ENCODE peak calls at places on chromosomes 11 and 22, in eight cellular contexts. One of them, this sample, is unnamed.

GRCh38 chr11:12053606-12054361 is 45.4 kb upstream of the DKK3 start:
- DNase-seq in right lobe of liver: peak
- DNase-seq in neural progenitor cell: no peak
- DNase-seq in AG10803: peak
- DNase-seq in spleen: no peak
- DNase-seq in uterus: no peak
- DNase-seq in sigmoid colon: peak
- DNase-seq in left lung: no peak
- DNase-seq in this sample: peak

GRCh38 chr22:39292561-39293074 is 26.8 kb downstream of the RPL3 start:
- DNase-seq in right lobe of liver: peak
- DNase-seq in neural progenitor cell: peak
- DNase-seq in AG10803: peak
- DNase-seq in spleen: peak
- DNase-seq in uterus: peak
- DNase-seq in sigmoid colon: peak
- DNase-seq in left lung: peak
- DNase-seq in this sample: peak

GRCh38 chr11:83092488-83093384 is 21.0 kb upstream of the RAB30 start:
- DNase-seq in right lobe of liver: peak
- DNase-seq in neural progenitor cell: no peak
- DNase-seq in AG10803: no peak
- DNase-seq in spleen: no peak
- DNase-seq in uterus: peak
- DNase-seq in sigmoid colon: no peak
- DNase-seq in left lung: no peak
- DNase-seq in this sample: no peak

GRCh38 chr11:101862410-101863233 is 52.2 kb upstream of the CEP126 start:
- DNase-seq in right lobe of liver: peak
- DNase-seq in neural progenitor cell: peak
- DNase-seq in AG10803: peak
- DNase-seq in spleen: no peak
- DNase-seq in uterus: peak
- DNase-seq in sigmoid colon: no peak
- DNase-seq in left lung: no peak
- DNase-seq in this sample: peak

GRCh38 chr11:94826415-94826814 is 58.3 kb downstream of the AMOTL1 start:
- DNase-seq in right lobe of liver: no peak
- DNase-seq in neural progenitor cell: peak
- DNase-seq in AG10803: no peak
- DNase-seq in spleen: no peak
- DNase-seq in uterus: no peak
- DNase-seq in sigmoid colon: no peak
- DNase-seq in left lung: no peak
- DNase-seq in this sample: no peak

GRCh38 chr11:66856496-66857233 is at the start of gene LRFN4:
- DNase-seq in right lobe of liver: no peak
- DNase-seq in neural progenitor cell: peak
- DNase-seq in AG10803: no peak
- DNase-seq in spleen: peak
- DNase-seq in uterus: no peak
- DNase-seq in sigmoid colon: peak
- DNase-seq in left lung: peak
- DNase-seq in this sample: peak

GRCh38 chr11:4672470-4672869 is 25.2 kb downstream of the OR51E2 start:
- DNase-seq in right lobe of liver: no peak
- DNase-seq in neural progenitor cell: no peak
- DNase-seq in AG10803: no peak
- DNase-seq in spleen: no peak
- DNase-seq in uterus: no peak
- DNase-seq in sigmoid colon: no peak
- DNase-seq in left lung: no peak
- DNase-seq in this sample: no peak

GRCh38 chr22:42877158-42877557 is 20.1 kb upstream of the ARFGAP3 start:
- DNase-seq in right lobe of liver: no peak
- DNase-seq in neural progenitor cell: no peak
- DNase-seq in AG10803: no peak
- DNase-seq in spleen: no peak
- DNase-seq in uterus: no peak
- DNase-seq in sigmoid colon: no peak
- DNase-seq in left lung: no peak
- DNase-seq in this sample: no peak

GRCh38 chr11:72813740-72814138 is 472 bp upstream of the ATG16L2 start:
- DNase-seq in right lobe of liver: peak
- DNase-seq in neural progenitor cell: peak
- DNase-seq in AG10803: peak
- DNase-seq in spleen: peak
- DNase-seq in uterus: peak
- DNase-seq in sigmoid colon: peak
- DNase-seq in left lung: peak
- DNase-seq in this sample: peak

DNA sequence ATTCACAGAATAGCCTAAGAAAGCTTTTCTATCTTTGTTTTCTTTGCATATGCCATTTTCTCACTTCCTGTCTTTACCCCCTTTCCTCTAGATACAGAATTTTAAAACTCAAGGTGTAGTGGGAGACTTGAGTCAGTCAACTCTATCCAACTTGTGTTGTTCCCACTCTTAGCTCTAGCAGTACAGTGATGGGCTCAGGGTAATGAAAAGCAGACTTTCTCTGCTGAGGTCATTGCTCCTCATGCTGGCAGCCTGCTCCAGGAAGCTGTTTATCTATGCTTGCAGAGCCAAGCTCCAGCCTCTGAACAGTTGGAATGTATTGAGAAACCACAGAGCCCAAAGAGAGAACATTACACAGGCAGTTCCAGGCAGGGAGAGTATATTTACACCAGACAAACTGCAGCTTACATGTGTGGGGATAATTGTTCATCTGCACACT is 68.1 kb downstream of the CSTPP1 start:
- DNase-seq in right lobe of liver: peak
- DNase-seq in neural progenitor cell: no peak
- DNase-seq in AG10803: peak
- DNase-seq in spleen: no peak
- DNase-seq in uterus: peak
- DNase-seq in sigmoid colon: peak
- DNase-seq in left lung: no peak
- DNase-seq in this sample: peak
- H3K4me3 ChIP-seq in right lobe of liver: no peak
- H3K4me3 ChIP-seq in neural progenitor cell: no peak
- H3K4me3 ChIP-seq in AG10803: no peak
- H3K4me3 ChIP-seq in spleen: no peak
- H3K4me3 ChIP-seq in uterus: no peak
- H3K4me3 ChIP-seq in sigmoid colon: no peak
- H3K4me3 ChIP-seq in left lung: no peak
- H3K4me3 ChIP-seq in this sample: no peak

DNA sequence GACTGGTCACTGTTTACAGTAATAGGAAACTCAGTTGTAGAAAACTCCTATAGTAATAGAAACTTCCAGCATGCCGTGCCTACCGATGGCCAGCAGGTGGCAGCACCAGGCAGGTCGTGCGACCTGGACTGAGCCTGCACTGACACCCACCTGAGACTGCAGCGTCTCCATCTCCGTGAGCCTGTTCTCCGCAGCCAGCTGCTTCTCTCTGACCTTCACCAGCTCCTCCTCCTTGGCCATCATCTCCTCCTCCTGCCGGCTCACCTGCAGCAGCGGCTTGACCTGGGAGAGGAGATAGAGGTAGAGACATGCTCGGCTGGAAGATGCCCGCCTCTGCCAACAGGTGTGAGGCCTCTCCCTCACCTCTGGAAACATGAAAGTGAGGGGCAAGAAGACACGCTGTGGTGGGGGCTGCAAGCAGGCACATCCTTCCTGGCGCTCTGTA is 48.5 kb downstream of the APOL1 start:
- DNase-seq in right lobe of liver: peak
- DNase-seq in neural progenitor cell: peak
- DNase-seq in AG10803: peak
- DNase-seq in spleen: peak
- DNase-seq in uterus: peak
- DNase-seq in sigmoid colon: peak
- DNase-seq in left lung: peak
- DNase-seq in this sample: peak
- TF ChIP-seq CTCF in right lobe of liver: peak
- TF ChIP-seq CTCF in neural progenitor cell: peak
- TF ChIP-seq CTCF in AG10803: peak
- TF ChIP-seq CTCF in spleen: peak
- TF ChIP-seq CTCF in uterus: peak
- TF ChIP-seq CTCF in sigmoid colon: peak
- TF ChIP-seq CTCF in left lung: peak
- TF ChIP-seq CTCF in this sample: peak

DNA sequence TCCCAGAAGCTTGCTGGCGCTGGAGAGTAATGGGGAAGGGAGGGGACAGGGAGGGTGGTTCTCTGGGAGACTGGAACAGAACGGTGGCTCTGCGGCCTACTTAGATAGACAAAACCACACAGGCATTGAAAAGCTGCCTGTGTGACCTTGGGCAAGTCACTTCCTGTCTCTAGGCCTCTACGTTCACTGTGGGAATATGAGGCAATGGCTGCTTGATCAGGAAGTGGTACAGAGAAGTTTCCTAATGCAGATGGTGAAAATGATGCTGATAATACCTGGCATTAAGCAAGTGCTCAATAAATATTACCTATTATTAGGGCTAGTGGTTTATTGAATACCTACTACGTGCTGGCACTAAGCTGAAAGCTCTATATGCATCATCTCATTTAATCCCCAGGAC is 15.7 kb downstream of the ZMAT5 start:
- DNase-seq in right lobe of liver: no peak
- DNase-seq in neural progenitor cell: no peak
- DNase-seq in AG10803: no peak
- DNase-seq in spleen: no peak
- DNase-seq in uterus: no peak
- DNase-seq in sigmoid colon: no peak
- DNase-seq in left lung: no peak
- DNase-seq in this sample: peak
- H3K4me3 ChIP-seq in right lobe of liver: no peak
- H3K4me3 ChIP-seq in neural progenitor cell: no peak
- H3K4me3 ChIP-seq in AG10803: no peak
- H3K4me3 ChIP-seq in spleen: no peak
- H3K4me3 ChIP-seq in uterus: no peak
- H3K4me3 ChIP-seq in sigmoid colon: no peak
- H3K4me3 ChIP-seq in left lung: no peak
- H3K4me3 ChIP-seq in this sample: no peak

DNA sequence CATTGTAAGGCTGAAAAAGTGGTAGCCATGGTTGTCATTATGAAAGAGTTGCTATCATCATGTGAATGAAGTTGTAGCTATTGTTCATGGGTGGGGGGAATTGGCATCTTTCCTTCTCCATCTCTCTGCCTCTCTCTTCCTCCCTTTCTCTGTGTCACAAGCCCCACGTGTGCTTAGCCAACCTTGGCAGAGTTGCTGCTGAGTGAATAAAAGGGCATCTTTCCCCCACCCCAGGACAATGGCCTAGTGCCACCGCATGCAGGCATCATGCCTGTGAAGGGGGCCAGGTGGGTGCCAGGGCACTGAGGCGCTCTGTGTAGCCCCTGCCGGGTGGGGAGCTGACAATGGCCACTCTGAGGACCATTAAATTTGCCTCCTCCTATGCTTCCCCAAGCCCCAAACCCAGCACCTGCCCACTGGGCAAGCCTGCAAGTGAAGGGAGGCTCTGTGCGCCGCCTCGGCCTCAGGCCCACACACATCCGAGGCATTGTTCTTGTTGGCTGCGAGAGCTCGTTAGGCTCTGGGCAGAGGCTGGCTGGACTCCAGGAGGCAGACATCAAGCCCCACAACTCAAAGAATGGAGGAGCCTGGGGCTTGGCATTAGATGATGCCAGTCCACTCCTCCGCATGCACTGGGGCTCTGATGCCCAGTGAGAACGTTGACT is 103.9 kb downstream of the SEZ6L start:
- DNase-seq in right lobe of liver: no peak
- DNase-seq in neural progenitor cell: no peak
- DNase-seq in AG10803: no peak
- DNase-seq in spleen: no peak
- DNase-seq in uterus: no peak
- DNase-seq in sigmoid colon: no peak
- DNase-seq in left lung: peak
- DNase-seq in this sample: no peak
- TF ChIP-seq CTCF in right lobe of liver: no peak
- TF ChIP-seq CTCF in neural progenitor cell: no peak
- TF ChIP-seq CTCF in AG10803: no peak
- TF ChIP-seq CTCF in spleen: no peak
- TF ChIP-seq CTCF in uterus: no peak
- TF ChIP-seq CTCF in sigmoid colon: no peak
- TF ChIP-seq CTCF in left lung: no peak
- TF ChIP-seq CTCF in this sample: no peak

This sample was measured in foreskin fibroblast.